ENCODE peak calls at places on chromosomes 4 and X, in five cellular contexts. H is pancreas, L is testis, Q is neuronal stem cell, T is PC-3. C is an unnamed sample.

GRCh38 chr4:150010525-150011126 is 67.6 kb upstream of the DCLK2 start:
- DNase-seq in H (peak), L (peak), Q (peak), T (peak), C (no peak)

GRCh38 chr4:61162116-61162515 is 38.0 kb upstream of the ADGRL3 start:
- DNase-seq in H (no peak), L (no peak), Q (no peak), T (peak), C (no peak)

GRCh38 chr4:85430697-85431096 is 44.3 kb upstream of the ARHGAP24 start:
- DNase-seq in H (no peak), L (no peak), Q (no peak), T (peak), C (no peak)

GRCh38 chr4:169210516-169211108 is 60.1 kb downstream of the SH3RF1 start:
- DNase-seq in H (no peak), L (no peak), Q (no peak), T (no peak), C (no peak)

GRCh38 chrX:126550816-126551215 is 1.8 kb downstream of the DCAF12L1 start:
- DNase-seq in H (no peak), L (no peak), Q (no peak), T (no peak), C (no peak)

GRCh38 chr4:40409835-40410234 is 74.7 kb downstream of the CHRNA9 start:
- DNase-seq in H (no peak), L (no peak), Q (no peak), T (peak), C (no peak)

GRCh38 chr4:120916937-120917336 is 5.6 kb downstream of the PRDM5 start:
- DNase-seq in H (no peak), L (no peak), Q (no peak), T (no peak), C (no peak)

GRCh38 chr4:38452009-38452408 is 212.0 kb upstream of the KLF3 start:
- DNase-seq in H (no peak), L (no peak), Q (no peak), T (no peak), C (no peak)

GRCh38 chr4:108849611-108850406 is 87.0 kb upstream of the ETNPPL start:
- DNase-seq in H (no peak), L (no peak), Q (no peak), T (peak), C (no peak)

GRCh38 chr4:154743683-154744340 is at the start of gene LRAT:
- DNase-seq in H (peak), L (peak), Q (no peak), T (peak), C (peak)

GRCh38 chr4:56272003-56272402 is 115.3 kb downstream of the AASDH start:
- DNase-seq in H (no peak), L (no peak), Q (no peak), T (no peak), C (no peak)

GRCh38 chr4:84915396-84915780 is 51.1 kb downstream of the WDFY3 start:
- DNase-seq in H (no peak), L (no peak), Q (no peak), T (no peak), C (no peak)

GRCh38 chr4:94828882-94829281 is 71.1 kb downstream of the BMPR1B start:
- DNase-seq in H (no peak), L (no peak), Q (no peak), T (no peak), C (no peak)

GRCh38 chr4:84582302-84582987 is 482 bp upstream of the CDS1 start:
- DNase-seq in H (peak), L (peak), Q (peak), T (peak), C (peak)

GRCh38 chr4:47383829-47384427 is 79.6 kb downstream of the COMMD8 start:
- DNase-seq in H (no peak), L (no peak), Q (peak), T (peak), C (no peak)

GRCh38 chrX:114051667-114052315 is 532.1 kb upstream of the HTR2C start:
- DNase-seq in H (no peak), L (no peak), Q (no peak), T (no peak), C (no peak)

GRCh38 chr4:152575533-152575932 is 39.6 kb upstream of the FBXW7 start:
- DNase-seq in H (no peak), L (no peak), Q (no peak), T (no peak), C (no peak)

GRCh38 chr4:115152081-115152480 is 38.7 kb upstream of the NDST4 start:
- DNase-seq in H (no peak), L (no peak), Q (no peak), T (no peak), C (no peak)

GRCh38 chr4:151359576-151359975 is 34.2 kb upstream of the SH3D19 start:
- DNase-seq in H (no peak), L (no peak), Q (no peak), T (peak), C (peak)

GRCh38 chr4:70197842-70198241 is 2.3 kb downstream of the ODAM start:
- DNase-seq in H (peak), L (no peak), Q (no peak), T (no peak), C (no peak)

GRCh38 chr4:151485541-151486131 is 76.7 kb downstream of the FHIP1A start:
- DNase-seq in H (peak), L (no peak), Q (no peak), T (no peak), C (no peak)

DNA sequence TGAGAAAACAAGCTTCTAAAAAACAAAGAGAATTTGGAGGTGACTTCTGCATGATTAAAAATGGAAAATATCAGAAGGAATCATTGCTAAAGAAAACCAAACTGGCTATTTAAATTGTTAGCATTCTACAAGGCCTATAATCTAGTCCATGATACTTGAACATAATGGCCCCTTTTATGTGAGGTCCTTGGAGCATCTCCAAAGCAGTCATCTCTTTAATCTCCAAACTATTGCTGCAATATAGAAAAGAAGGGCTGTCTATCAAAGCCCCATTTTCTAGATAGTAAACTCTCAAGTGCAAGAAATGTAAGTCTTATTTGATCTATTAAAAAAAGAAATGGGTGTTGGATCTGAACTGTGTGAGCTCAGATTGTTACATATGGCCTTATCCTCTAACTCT is 615.1 kb downstream of the CENPC start:
- DNase-seq in H (no peak), L (no peak), Q (no peak), T (no peak), C (no peak)
- H3K27ac ChIP-seq in H (no peak), L (no peak), Q (no peak), T (no peak), C (no peak)

GRCh38 chr4:76148142-76148849 is at the start of gene NUP54:
- DNase-seq in H (peak), L (peak), Q (peak), T (peak), C (peak)

GRCh38 chr4:76156635-76157034 is 8.4 kb upstream of the NUP54 start:
- DNase-seq in H (no peak), L (no peak), Q (no peak), T (no peak), C (no peak)

GRCh38 chr4:76155979-76156378 is 7.8 kb upstream of the NUP54 start:
- DNase-seq in H (no peak), L (no peak), Q (no peak), T (no peak), C (no peak)

GRCh38 chr4:76147454-76148141 is 599 bp downstream of the NUP54 start:
- DNase-seq in H (peak), L (peak), Q (peak), T (peak), C (no peak)

DNA sequence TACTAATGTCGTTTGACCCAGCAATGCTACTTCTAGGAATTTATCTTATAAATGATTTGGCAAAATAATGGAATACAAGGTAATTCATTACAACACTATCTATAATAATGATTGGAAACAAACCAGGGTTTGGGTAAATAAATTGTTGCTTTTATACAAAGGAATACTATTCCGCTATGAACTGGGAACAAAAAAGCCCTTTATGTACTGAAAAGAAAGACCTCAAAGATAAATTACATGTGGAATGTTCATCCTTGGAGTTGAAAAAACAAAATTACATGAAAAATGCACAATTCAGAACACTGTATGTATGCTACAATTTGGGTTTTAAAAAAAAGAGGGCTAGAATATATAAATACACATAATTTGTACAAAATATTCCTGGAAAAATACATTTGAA is 5.2 kb upstream of the NUP54 start:
- DNase-seq in H (no peak), L (no peak), Q (no peak), T (no peak), C (no peak)
- H3K27ac ChIP-seq in H (no peak), L (peak), Q (no peak), T (no peak), C (peak)

GRCh38 chr4:89196745-89197144 is 85.4 kb downstream of the TIGD2 start:
- DNase-seq in H (peak), L (no peak), Q (no peak), T (peak), C (no peak)

GRCh38 chr4:89197920-89198319 is 86.6 kb downstream of the TIGD2 start:
- DNase-seq in H (no peak), L (no peak), Q (peak), T (no peak), C (no peak)

GRCh38 chr4:89196056-89196674 is 84.8 kb downstream of the TIGD2 start:
- DNase-seq in H (no peak), L (no peak), Q (no peak), T (no peak), C (no peak)

GRCh38 chr4:89193828-89194227 is 82.5 kb downstream of the TIGD2 start:
- DNase-seq in H (no peak), L (no peak), Q (no peak), T (no peak), C (no peak)
- H3K27ac ChIP-seq in H (no peak), L (no peak), Q (no peak), T (no peak), C (no peak)

GRCh38 chrX:47093248-47093647 is 15.0 kb downstream of the RGN start:
- DNase-seq in H (no peak), L (no peak), Q (no peak), T (peak), C (no peak)
- H3K27ac ChIP-seq in H (no peak), L (no peak), Q (no peak), T (no peak), C (no peak)

DNA sequence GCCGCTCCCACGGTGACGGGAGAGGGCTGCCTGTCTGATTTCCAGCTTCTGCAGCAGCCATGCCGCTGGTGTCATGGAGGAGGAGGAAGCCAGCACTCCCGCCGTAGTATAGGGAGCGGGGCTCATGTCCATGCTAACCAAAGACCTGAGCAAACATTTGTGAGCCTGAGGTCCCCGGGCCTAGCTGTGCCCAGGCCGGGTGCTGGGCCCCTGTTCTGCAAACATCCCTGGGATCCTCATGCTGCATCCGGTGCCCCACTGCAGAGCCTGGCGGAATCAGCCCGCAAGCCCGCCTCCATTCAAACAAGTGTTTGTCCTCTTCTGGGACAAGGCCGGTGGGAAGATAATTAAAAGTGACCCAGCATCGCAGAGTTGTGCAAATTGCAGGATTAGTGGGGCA is 106.3 kb downstream of the SORCS2 start:
- DNase-seq in H (no peak), L (no peak), Q (no peak), T (no peak), C (no peak)
- H3K27ac ChIP-seq in H (no peak), L (no peak), Q (peak), T (no peak), C (no peak)

DNA sequence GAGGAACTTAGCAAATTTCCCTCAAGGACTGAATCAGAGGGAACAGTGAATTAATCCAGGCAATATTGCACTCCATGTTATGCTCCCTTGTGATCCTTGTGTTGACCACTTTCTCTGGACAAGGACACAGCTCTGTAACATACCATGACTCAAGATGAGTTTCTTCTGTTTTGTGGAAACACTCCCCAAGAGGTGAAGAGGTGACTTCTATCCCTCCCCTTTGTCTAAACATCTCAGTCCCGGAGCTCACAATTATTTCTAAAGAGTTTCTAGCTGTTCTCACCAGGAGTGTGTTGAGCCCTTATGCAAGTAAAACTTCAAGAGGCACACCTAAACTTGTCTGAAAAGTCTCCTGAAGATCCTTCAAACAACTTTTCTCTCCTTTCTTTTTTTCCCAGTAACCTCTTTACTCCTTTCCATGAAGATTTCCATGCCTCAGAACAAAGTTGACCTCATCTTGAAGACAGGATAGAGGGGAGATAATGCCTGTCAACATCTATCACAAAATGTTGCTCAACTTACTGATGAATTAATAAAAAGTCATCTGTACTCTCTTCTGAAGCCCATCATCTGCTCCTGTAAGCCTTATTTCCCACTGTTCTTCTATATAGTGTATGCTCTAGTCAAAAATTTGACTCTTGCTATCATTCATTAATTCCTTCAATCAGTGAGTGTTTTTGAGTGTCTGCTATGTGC is 429.1 kb downstream of the SPRY1 start:
- DNase-seq in H (no peak), L (no peak), Q (no peak), T (peak), C (no peak)
- H3K27ac ChIP-seq in H (no peak), L (no peak), Q (no peak), T (no peak), C (no peak)

DNA sequence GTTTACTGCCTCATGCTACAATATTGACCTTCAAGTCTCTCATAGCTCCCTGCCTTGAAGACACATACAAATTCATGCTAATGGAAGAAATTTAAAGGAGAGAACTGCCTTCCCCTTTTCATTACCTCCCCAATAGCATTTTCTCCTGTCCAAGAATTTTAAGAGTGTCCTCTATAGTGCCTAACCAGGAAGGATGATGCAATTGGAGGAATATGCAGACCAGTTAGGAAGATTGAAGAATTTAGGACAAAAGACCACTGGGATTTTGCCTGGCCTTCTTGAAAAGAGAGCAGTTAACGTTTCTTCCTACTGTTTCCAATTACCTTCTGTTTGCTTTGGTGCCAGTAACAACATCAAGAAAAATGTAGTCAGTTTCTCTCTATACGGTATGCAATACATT is 443.9 kb downstream of the INPP4B start:
- DNase-seq in H (no peak), L (no peak), Q (no peak), T (no peak), C (no peak)
- H3K27ac ChIP-seq in H (no peak), L (peak), Q (no peak), T (no peak), C (no peak)

GRCh38 chrX:41522071-41522470 is 74.9 kb downstream of the NYX start:
- DNase-seq in H (no peak), L (no peak), Q (no peak), T (no peak), C (no peak)
- H3K27ac ChIP-seq in H (no peak), L (no peak), Q (no peak), T (no peak), C (peak)

C was measured in caudate nucleus.